ENCODE peak calls at places on chromosomes 4 and X, in four cellular contexts. One of them, this sample, is unnamed.
A peak's percentile ranks its signal among the peaks of the same experiment; 100 is the strongest.

GRCh38 chrX:123878177-123878576 is 18.3 kb downstream of the XIAP start:
- DNase-seq in HepG2: no peak
- DNase-seq in GM12878: no peak
- DNase-seq in K562: no peak
- DNase-seq in this sample: no peak

GRCh38 chr4:37922323-37922722 is 31.4 kb downstream of the TBC1D1 start:
- DNase-seq in HepG2: no peak
- DNase-seq in K562: no peak
- DNase-seq in GM12878: no peak
- DNase-seq in this sample: no peak

GRCh38 chrX:104137496-104137895 is 19.3 kb downstream of the SLC25A53 start:
- DNase-seq in HepG2: no peak
- DNase-seq in GM12878: no peak
- DNase-seq in K562: peak; percentile 59
- DNase-seq in this sample: no peak

GRCh38 chrX:9291666-9292065 is 173.2 kb upstream of the TBL1X start:
- DNase-seq in GM12878: no peak
- DNase-seq in K562: no peak
- DNase-seq in HepG2: no peak
- DNase-seq in this sample: peak; percentile 19

GRCh38 chrX:77894921-77895886 is at the start of gene MAGT1:
- DNase-seq in K562: peak; percentile 81
- DNase-seq in GM12878: peak; percentile 90
- DNase-seq in HepG2: peak; percentile 94
- DNase-seq in this sample: peak; percentile 81

GRCh38 chrX:54530358-54530900 is 410 bp downstream of the GNL3L start:
- DNase-seq in GM12878: peak; percentile 1
- DNase-seq in HepG2: no peak
- DNase-seq in K562: peak; percentile 23
- DNase-seq in this sample: no peak

GRCh38 chr4:76485450-76485849 is 50.4 kb downstream of the SHROOM3 start:
- DNase-seq in HepG2: peak; percentile 9
- DNase-seq in GM12878: no peak
- DNase-seq in K562: no peak
- DNase-seq in this sample: no peak

GRCh38 chr4:144572660-144573059 is 73.3 kb upstream of the HHIP start:
- DNase-seq in K562: no peak
- DNase-seq in GM12878: no peak
- DNase-seq in HepG2: peak; percentile 10
- DNase-seq in this sample: no peak

GRCh38 chr4:174362340-174362739 is 78.6 kb downstream of the CEP44 start:
- DNase-seq in K562: no peak
- DNase-seq in GM12878: no peak
- DNase-seq in HepG2: no peak
- DNase-seq in this sample: no peak

GRCh38 chr4:153115322-153116100 is 88.7 kb upstream of the TRIM2 start:
- DNase-seq in HepG2: peak; percentile 11
- DNase-seq in GM12878: peak; percentile 79
- DNase-seq in K562: no peak
- DNase-seq in this sample: no peak

GRCh38 chr4:128544277-128544676 is 256.7 kb upstream of the PGRMC2 start:
- DNase-seq in HepG2: no peak
- DNase-seq in GM12878: no peak
- DNase-seq in K562: no peak
- DNase-seq in this sample: no peak
- TF ChIP-seq TARDBP in HepG2: no peak
- TF ChIP-seq TARDBP in GM12878: no peak
- TF ChIP-seq TARDBP in K562: no peak
- TF ChIP-seq TARDBP in this sample: no peak

DNA sequence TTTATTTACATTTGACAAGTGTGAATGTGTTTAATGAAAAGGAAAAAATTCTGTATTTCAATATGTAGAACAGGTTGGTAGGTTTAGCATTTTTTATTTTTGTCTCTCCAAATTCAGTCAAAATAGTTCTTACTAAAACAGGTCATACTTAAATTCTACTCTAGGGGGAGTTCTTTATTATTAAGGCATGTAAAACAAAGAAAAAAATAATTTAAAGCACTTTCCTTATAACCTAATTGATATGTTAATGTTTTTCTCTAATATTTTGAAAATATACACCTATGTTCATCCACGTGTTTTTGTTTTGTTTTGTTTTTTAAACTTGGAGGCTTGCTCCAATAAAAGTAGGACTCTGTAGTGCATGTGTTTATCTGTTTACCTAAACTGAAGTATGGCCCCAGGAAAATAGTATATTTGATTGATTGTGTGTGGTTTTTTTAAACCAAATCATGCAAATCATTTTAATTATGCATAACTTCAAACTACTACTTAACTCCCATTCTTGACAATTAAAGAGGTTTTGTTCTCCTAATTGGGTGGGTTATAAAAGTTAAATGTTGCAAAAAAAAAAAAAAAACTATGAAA is 562.7 kb downstream of the RPA4 start:
- DNase-seq in GM12878: no peak
- DNase-seq in K562: no peak
- DNase-seq in HepG2: no peak
- DNase-seq in this sample: no peak
- TF ChIP-seq FOXK2 in GM12878: no peak
- TF ChIP-seq FOXK2 in K562: no peak
- TF ChIP-seq FOXK2 in HepG2: no peak
- TF ChIP-seq FOXK2 in this sample: no peak

DNA sequence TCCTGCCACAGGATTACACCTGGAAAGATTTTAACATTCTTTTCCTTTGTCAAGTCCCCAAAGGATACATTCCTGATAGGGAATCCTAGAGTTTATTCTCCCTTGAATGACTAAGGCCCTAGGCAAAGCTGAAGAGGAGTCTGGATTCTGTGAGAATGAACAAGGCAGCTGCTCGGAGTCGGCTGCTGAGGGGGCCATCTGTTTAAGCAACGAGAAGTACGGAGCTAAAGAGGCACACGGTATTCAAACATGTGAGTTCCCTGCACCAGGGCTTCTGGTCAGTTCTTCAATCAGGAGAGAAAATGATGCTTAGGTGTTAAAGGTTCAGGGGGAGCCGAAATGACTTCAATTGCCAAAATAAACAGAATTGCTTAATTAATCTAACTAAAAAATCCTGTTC is 97.6 kb downstream of the MGST2 start:
- DNase-seq in K562: no peak
- DNase-seq in HepG2: no peak
- DNase-seq in GM12878: no peak
- DNase-seq in this sample: no peak
- TF ChIP-seq TARDBP in K562: no peak
- TF ChIP-seq TARDBP in HepG2: no peak
- TF ChIP-seq TARDBP in GM12878: no peak
- TF ChIP-seq TARDBP in this sample: no peak

GRCh38 chrX:119755981-119756533 is 2.3 kb upstream of the SOWAHD start:
- DNase-seq in GM12878: peak; percentile 85
- DNase-seq in HepG2: peak; percentile 14
- DNase-seq in K562: no peak
- DNase-seq in this sample: no peak
- TF ChIP-seq FOXK2 in GM12878: no peak
- TF ChIP-seq FOXK2 in HepG2: no peak
- TF ChIP-seq FOXK2 in K562: no peak
- TF ChIP-seq FOXK2 in this sample: no peak

DNA sequence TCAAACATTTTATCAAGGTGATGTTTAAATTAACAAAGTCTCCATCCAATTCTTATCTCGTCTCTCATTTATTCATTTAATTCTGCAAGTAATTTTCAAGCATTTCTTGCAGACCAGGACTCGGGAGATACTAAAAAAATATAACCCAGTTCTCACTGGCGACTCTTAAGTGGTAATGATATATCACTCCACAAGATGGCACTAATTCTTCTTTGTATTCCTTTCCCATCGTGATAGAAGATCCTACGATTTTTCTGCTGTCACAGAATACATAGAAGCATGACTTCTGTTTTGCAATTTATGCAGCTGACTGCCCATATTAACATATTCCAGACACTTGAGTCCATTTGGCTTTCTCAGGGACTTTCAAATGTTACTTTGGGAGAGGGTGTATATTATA is 64.0 kb upstream of the FGF13 start:
- DNase-seq in K562: peak; percentile 27
- DNase-seq in GM12878: no peak
- DNase-seq in HepG2: peak; percentile 0
- DNase-seq in this sample: peak; percentile 24
- TF ChIP-seq TARDBP in K562: no peak
- TF ChIP-seq TARDBP in GM12878: no peak
- TF ChIP-seq TARDBP in HepG2: no peak
- TF ChIP-seq TARDBP in this sample: no peak

DNA sequence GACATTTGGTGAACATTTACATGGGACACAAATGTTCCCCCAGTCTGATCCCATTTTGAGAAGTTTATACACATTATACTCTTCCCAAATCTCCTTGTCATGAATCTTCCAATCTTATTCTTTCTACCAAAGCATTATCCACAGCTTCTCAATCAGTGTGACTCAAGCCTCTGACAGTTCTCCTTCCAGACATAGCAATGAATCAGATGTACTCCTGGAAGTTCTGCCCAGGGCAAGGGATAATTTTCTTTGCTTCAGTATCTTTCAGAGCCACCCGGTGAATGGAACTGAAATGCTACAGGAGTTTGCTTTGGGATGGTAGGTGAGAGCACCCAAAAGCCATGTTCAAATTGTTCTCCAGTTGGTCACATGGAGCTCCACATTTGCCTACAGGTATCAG is 145.5 kb downstream of the ANXA5 start:
- DNase-seq in K562: no peak
- DNase-seq in GM12878: no peak
- DNase-seq in HepG2: no peak
- DNase-seq in this sample: no peak
- TF ChIP-seq FOXK2 in K562: no peak
- TF ChIP-seq FOXK2 in GM12878: no peak
- TF ChIP-seq FOXK2 in HepG2: no peak
- TF ChIP-seq FOXK2 in this sample: no peak

GRCh38 chr4:156977435-156978160 is 6.0 kb upstream of the PDGFC start:
- DNase-seq in HepG2: no peak
- DNase-seq in K562: no peak
- DNase-seq in GM12878: no peak
- DNase-seq in this sample: no peak
- TF ChIP-seq TARDBP in HepG2: no peak
- TF ChIP-seq TARDBP in K562: no peak
- TF ChIP-seq TARDBP in GM12878: no peak
- TF ChIP-seq TARDBP in this sample: no peak